ENCODE peak calls at places on chromosome 11, in four cellular contexts. J is K562, U is HepG2, L is A549. C is an unnamed sample.

GRCh38 chr11:79393362-79394043 is 47.3 kb downstream of the TENM4 start:
- DNase-seq in J (no peak), L (no peak), U (no peak), C (no peak)

GRCh38 chr11:128517457-128518230 is 69.7 kb downstream of the ETS1 start:
- DNase-seq in U (no peak), L (no peak), J (no peak), C (no peak)

GRCh38 chr11:66720223-66720898 is 8.7 kb downstream of the SPTBN2 start:
- DNase-seq in J (peak), U (peak), L (peak), C (no peak)

GRCh38 chr11:15171956-15172355 is 57.2 kb downstream of the INSC start:
- DNase-seq in J (no peak), L (no peak), U (no peak), C (no peak)

GRCh38 chr11:16685914-16686313 is 52.5 kb upstream of the C11orf58 start:
- DNase-seq in J (no peak), U (no peak), L (no peak), C (no peak)

GRCh38 chr11:133681901-133682300 is 149.6 kb upstream of the OPCML start:
- DNase-seq in L (no peak), J (no peak), U (no peak), C (no peak)

GRCh38 chr11:68373810-68374501 is 61.6 kb downstream of the LRP5 start:
- DNase-seq in L (no peak), J (no peak), U (peak), C (no peak)

GRCh38 chr11:76806131-76806530 is 23.0 kb downstream of the TSKU start:
- DNase-seq in U (no peak), L (no peak), J (no peak), C (no peak)

GRCh38 chr11:32210601-32211000 is 119.7 kb downstream of the RCN1 start:
- DNase-seq in U (no peak), L (no peak), J (no peak), C (no peak)

GRCh38 chr11:112128483-112129121 is 35.3 kb downstream of the IL18 start:
- DNase-seq in U (no peak), L (peak), J (no peak), C (no peak)

GRCh38 chr11:35012467-35013191 is 96.2 kb downstream of the PDHX start:
- DNase-seq in L (no peak), U (no peak), J (no peak), C (no peak)

GRCh38 chr11:123135863-123136446 is 59.1 kb downstream of the CLMP start:
- DNase-seq in L (no peak), J (no peak), U (no peak), C (no peak)

GRCh38 chr11:36583667-36584066 is 10.6 kb upstream of the IFTAP start:
- DNase-seq in U (no peak), J (no peak), L (no peak), C (no peak)

GRCh38 chr11:79174045-79175008 is 266.5 kb downstream of the TENM4 start:
- DNase-seq in L (no peak), U (no peak), J (no peak), C (no peak)

GRCh38 chr11:69122642-69123431 is 32.9 kb upstream of the SMIM38 start:
- DNase-seq in U (peak), J (peak), L (peak), C (no peak)

GRCh38 chr11:17415523-17416104 is 27.2 kb upstream of the KCNJ11 start:
- DNase-seq in L (no peak), J (no peak), U (no peak), C (no peak)

GRCh38 chr11:110878513-110878912 is 166.3 kb upstream of the ARHGAP20 start:
- DNase-seq in L (no peak), J (no peak), U (no peak), C (no peak)

GRCh38 chr11:130488187-130489026 is 40.0 kb downstream of the ADAMTS15 start:
- DNase-seq in J (no peak), L (no peak), U (no peak), C (no peak)

GRCh38 chr11:15910761-15911160 is 445.6 kb downstream of the SOX6 start:
- DNase-seq in L (no peak), J (no peak), U (no peak), C (no peak)

GRCh38 chr11:114036156-114036811 is 23.2 kb upstream of the ZBTB16 start:
- DNase-seq in U (peak), L (peak), J (peak), C (peak)

GRCh38 chr11:86034710-86035109 is 34.2 kb downstream of the PICALM start:
- DNase-seq in U (no peak), L (no peak), J (no peak), C (no peak)

GRCh38 chr11:68122936-68123539 is 1.9 kb upstream of the CHKA start:
- DNase-seq in L (no peak), J (no peak), U (peak), C (no peak)

GRCh38 chr11:3186166-3186953 is 21.2 kb upstream of the OSBPL5 start:
- DNase-seq in U (no peak), J (no peak), L (no peak), C (no peak)

GRCh38 chr11:76791861-76792260 is 8.7 kb downstream of the TSKU start:
- DNase-seq in U (peak), J (no peak), L (no peak), C (no peak)

GRCh38 chr11:35214792-35215193 is 75.8 kb downstream of the CD44 start:
- DNase-seq in J (no peak), L (no peak), U (no peak), C (no peak)

GRCh38 chr11:62025429-62026105 is 58.1 kb upstream of the FTH1 start:
- DNase-seq in L (peak), J (peak), U (peak), C (peak)
- TF ChIP-seq EP300 in L (peak), J (peak), U (peak), C (peak)

GRCh38 chr11:1073261-1073724 is 1.4 kb upstream of the MUC2 start:
- DNase-seq in L (peak), U (peak), J (no peak), C (peak)
- TF ChIP-seq EP300 in L (peak), U (no peak), J (no peak), C (no peak)

DNA sequence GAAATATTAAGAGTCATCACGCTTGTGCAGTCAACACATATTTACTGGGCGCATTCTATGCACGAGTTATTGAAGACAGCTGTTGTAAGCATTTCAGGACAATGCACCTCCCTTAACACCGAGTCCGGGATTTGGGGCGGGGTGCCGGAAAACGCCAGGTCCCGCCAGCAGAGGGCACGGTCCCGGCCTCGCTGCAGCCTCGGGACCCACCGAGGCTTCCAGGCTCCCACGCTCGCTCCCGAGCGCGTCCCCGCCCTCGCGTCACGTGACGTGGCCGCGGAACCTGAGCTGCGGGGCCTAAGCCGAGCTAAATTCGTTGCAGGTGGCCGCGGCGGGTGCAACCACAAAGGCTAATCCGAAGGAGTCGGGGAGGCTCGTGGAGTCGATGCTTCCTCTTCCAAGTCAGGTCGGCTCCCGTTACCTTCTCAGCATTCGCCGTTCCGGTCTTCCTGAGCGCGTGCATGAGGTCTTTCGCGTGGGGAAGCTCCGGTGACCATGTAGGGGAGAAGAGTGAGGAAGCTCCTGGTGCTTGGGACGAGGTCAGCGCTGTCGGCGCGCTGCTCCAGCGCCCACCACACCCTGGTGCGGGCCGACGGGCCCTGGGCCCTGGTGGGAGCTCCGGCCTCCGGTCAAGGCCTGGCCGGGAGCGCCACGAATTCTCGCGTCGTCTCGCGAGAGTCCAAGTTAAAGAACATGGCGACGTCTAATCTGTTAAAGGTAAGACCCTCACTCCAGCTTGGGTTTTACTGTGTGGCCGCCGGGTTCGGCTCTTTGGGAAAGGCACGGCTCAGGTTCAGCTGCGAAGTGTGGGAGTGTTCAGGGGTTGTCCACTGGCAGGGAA is at the start of gene CUL5:
- DNase-seq in J (peak), L (peak), U (peak), C (peak)
- TF ChIP-seq EP300 in J (peak), L (no peak), U (peak), C (no peak)

DNA sequence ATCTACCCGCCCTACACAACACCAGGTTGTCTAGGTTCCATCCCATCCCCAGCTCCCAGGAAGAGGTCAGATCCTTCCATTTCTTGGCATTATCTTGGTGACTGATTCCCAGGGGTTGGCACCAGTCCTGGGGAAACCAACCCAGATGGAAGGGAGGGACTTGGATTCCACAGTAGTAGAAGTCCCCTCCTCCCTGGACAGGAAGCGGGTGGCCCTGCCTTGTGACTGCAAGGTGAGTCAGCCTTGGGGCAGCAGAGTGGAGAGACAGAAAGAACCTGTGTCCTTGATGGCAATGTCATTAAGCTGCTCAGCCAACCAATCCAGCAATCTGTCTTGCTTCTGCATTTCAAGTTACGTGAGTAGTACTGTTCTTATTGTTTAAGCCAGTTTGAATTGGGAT is 26.5 kb downstream of the SYT13 start:
- DNase-seq in U (peak), J (no peak), L (peak), C (no peak)
- TF ChIP-seq EP300 in U (no peak), J (no peak), L (no peak), C (no peak)

GRCh38 chr11:121741316-121741715 is 288.5 kb upstream of the SORL1-AS1 start:
- DNase-seq in J (no peak), L (no peak), U (no peak), C (peak)

GRCh38 chr11:121743285-121743684 is 290.5 kb upstream of the SORL1-AS1 start:
- DNase-seq in J (no peak), U (no peak), L (no peak), C (no peak)

GRCh38 chr11:121740902-121741301 is 288.1 kb upstream of the SORL1-AS1 start:
- DNase-seq in L (no peak), U (no peak), J (no peak), C (no peak)

GRCh38 chr11:121741954-121742361 is 289.2 kb upstream of the SORL1-AS1 start:
- DNase-seq in L (no peak), J (no peak), U (no peak), C (peak)
- TF ChIP-seq EP300 in L (no peak), J (no peak), U (no peak), C (peak)

DNA sequence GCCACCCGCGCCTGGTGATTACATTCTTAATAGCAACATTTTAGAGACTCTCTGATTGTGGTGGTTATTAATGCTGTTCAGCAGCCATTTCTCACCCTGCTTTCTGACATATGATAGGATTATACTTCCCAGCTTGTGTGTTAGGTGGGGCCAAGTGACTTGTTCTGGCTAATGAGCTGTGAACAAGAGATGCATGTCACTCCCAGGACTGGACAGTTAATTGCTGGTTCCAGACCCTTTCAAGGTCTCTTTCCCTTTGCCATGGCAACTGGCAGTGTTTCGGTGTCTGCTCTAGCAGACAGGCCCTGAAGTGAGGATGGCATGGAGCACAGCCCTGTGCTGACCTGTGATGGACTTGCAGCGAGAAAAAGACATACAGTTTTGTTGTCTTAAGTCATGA is 8.9 kb upstream of the PTPRJ start:
- DNase-seq in U (no peak), J (no peak), L (no peak), C (no peak)
- TF ChIP-seq EP300 in U (no peak), J (no peak), L (no peak), C (no peak)

GRCh38 chr11:121466063-121466794 is 13.5 kb upstream of the SORL1-AS1 start:
- DNase-seq in J (peak), U (peak), L (peak), C (peak)
- TF ChIP-seq EP300 in J (no peak), U (no peak), L (no peak), C (no peak)

DNA sequence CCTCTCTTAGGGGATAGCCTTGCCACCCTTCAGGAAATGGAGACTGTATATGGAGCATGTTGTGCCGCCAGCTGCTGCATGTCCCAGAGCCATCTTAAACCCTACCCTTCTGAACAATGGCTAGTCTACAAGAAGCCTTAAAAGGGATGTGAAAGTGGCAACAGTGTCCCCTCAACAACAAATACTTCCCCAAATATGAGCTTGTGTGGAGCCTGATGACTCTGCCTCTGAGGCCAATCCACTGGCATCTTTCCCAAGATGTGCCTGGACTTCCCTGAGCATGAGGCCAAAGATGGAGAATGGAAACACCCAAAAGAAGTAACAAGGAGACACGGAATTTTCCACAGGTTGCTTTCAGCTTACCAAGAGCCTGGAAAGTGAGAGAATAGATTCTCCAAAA is 595 bp upstream of the MS4A7 start:
- DNase-seq in U (no peak), L (no peak), J (no peak), C (no peak)
- TF ChIP-seq EP300 in U (no peak), L (no peak), J (no peak), C (no peak)